ENCODE peak calls at places on chromosome 7, in six cellular contexts. O is amniotic stem cell, N is GM20000, I is NCI-H187 treated with DMSO at 0.1 percent for 48 hours, A is 8988T, K is epithelial cell of esophagus. S is an unnamed sample.

GRCh38 chr7:139095194-139095659 is 14.3 kb downstream of the ZC3HAV1 start:
- DNase-seq in I (no peak), K (no peak), N (peak), O (no peak), A (no peak), S (no peak)

GRCh38 chr7:121555558-121555957 is 159.4 kb upstream of the FAM3C start:
- DNase-seq in K (no peak), A (no peak), O (no peak), N (no peak), I (no peak), S (no peak)

GRCh38 chr7:27277628-27278027 is 35.0 kb downstream of the EVX1 start:
- DNase-seq in I (no peak), A (no peak), N (no peak), K (peak), O (no peak), S (no peak)

GRCh38 chr7:27130540-27131389 is at the start of gene HOXA4:
- DNase-seq in N (peak), K (peak), I (no peak), O (no peak), A (no peak), S (peak)

GRCh38 chr7:139231513-139232376 is 708 bp downstream of the UBN2 start:
- DNase-seq in A (peak), O (no peak), N (peak), I (no peak), K (peak), S (peak)

GRCh38 chr7:98341106-98341505 is 59.6 kb downstream of the BRI3 start:
- DNase-seq in A (no peak), I (no peak), O (peak), N (no peak), K (no peak), S (no peak)

GRCh38 chr7:158945514-158945913 is 89.2 kb downstream of the DYNC2I1 start:
- DNase-seq in I (no peak), O (no peak), N (no peak), K (no peak), A (no peak), S (no peak)

GRCh38 chr7:194996-195829 is 2.8 kb downstream of the FAM20C start:
- DNase-seq in A (no peak), K (no peak), N (no peak), O (no peak), I (no peak), S (no peak)

GRCh38 chr7:20778063-20778721 is 8.5 kb downstream of the SP8 start:
- DNase-seq in I (no peak), A (no peak), O (no peak), K (peak), N (peak), S (peak)

GRCh38 chr7:142443614-142444013 is 185.8 kb upstream of the PRSS58 start:
- DNase-seq in O (no peak), N (no peak), I (no peak), K (no peak), A (no peak), S (no peak)

GRCh38 chr7:149455175-149455950 is 5.5 kb downstream of the ZNF777 start:
- DNase-seq in N (no peak), K (no peak), O (no peak), I (no peak), A (no peak), S (no peak)

GRCh38 chr7:101953248-101953819 is 135.9 kb downstream of the CUX1 start:
- DNase-seq in N (peak), A (no peak), K (peak), I (no peak), O (no peak), S (no peak)

GRCh38 chr7:11648980-11649379 is 183.0 kb downstream of the THSD7A start:
- DNase-seq in N (no peak), O (no peak), A (no peak), K (no peak), I (no peak), S (no peak)

GRCh38 chr7:46247622-46248181 is 326.6 kb upstream of the IGFBP3 start:
- DNase-seq in A (no peak), N (no peak), K (no peak), O (no peak), I (no peak), S (no peak)

GRCh38 chr7:23065974-23066373 is 39.6 kb upstream of the KLHL7 start:
- DNase-seq in O (no peak), A (no peak), N (no peak), I (no peak), K (peak), S (no peak)

GRCh38 chr7:42285383-42285824 is 48.4 kb upstream of the GLI3 start:
- DNase-seq in N (no peak), I (no peak), A (no peak), O (no peak), K (no peak), S (no peak)

GRCh38 chr7:103148131-103148993 is 537 bp downstream of the NAPEPLD start:
- DNase-seq in I (no peak), A (no peak), K (peak), O (no peak), N (no peak), S (no peak)

GRCh38 chr7:158811461-158811860 is 17.8 kb downstream of the ESYT2 start:
- DNase-seq in I (no peak), N (no peak), O (no peak), A (no peak), K (peak), S (no peak)

GRCh38 chr7:22542669-22543068 is 42.7 kb upstream of the STEAP1B start:
- DNase-seq in O (no peak), K (no peak), A (no peak), I (no peak), N (no peak), S (no peak)

GRCh38 chr7:151013728-151014497 is 10.4 kb downstream of the ATG9B start:
- DNase-seq in K (peak), A (no peak), N (peak), I (no peak), O (peak), S (peak)

GRCh38 chr7:150631084-150631824 is 931 bp downstream of the GIMAP6 start:
- DNase-seq in O (no peak), I (no peak), A (no peak), N (no peak), K (no peak), S (no peak)